ENCODE peak calls at places on chromosomes 7 and 10, in four cellular contexts. One of them, this sample, is unnamed.

GRCh38 chr7:80640841-80641240 is 2.4 kb downstream of the CD36 start:
- DNase-seq in heart left ventricle: no peak
- DNase-seq in sigmoid colon: no peak
- DNase-seq in tibial nerve: no peak
- DNase-seq in this sample: no peak

GRCh38 chr10:114708717-114709352 is 50.8 kb upstream of the ABLIM1 start:
- DNase-seq in heart left ventricle: no peak
- DNase-seq in sigmoid colon: no peak
- DNase-seq in tibial nerve: no peak
- DNase-seq in this sample: no peak

GRCh38 chr10:127971973-127972615 is 65.2 kb downstream of the PTPRE start:
- DNase-seq in heart left ventricle: no peak
- DNase-seq in sigmoid colon: no peak
- DNase-seq in tibial nerve: no peak
- DNase-seq in this sample: no peak

GRCh38 chr10:71553371-71553900 is 156.7 kb downstream of the CDH23 start:
- DNase-seq in heart left ventricle: no peak
- DNase-seq in sigmoid colon: no peak
- DNase-seq in tibial nerve: no peak
- DNase-seq in this sample: no peak

GRCh38 chr7:4169505-4169904 is 512.6 kb upstream of the FOXK1 start:
- DNase-seq in heart left ventricle: no peak
- DNase-seq in sigmoid colon: no peak
- DNase-seq in tibial nerve: no peak
- DNase-seq in this sample: no peak

GRCh38 chr7:42238709-42239395 is 1.8 kb upstream of the GLI3 start:
- DNase-seq in heart left ventricle: no peak
- DNase-seq in sigmoid colon: peak
- DNase-seq in tibial nerve: no peak
- DNase-seq in this sample: peak

GRCh38 chr7:47460251-47460989 is 121.5 kb downstream of the TNS3 start:
- DNase-seq in heart left ventricle: no peak
- DNase-seq in sigmoid colon: no peak
- DNase-seq in tibial nerve: no peak
- DNase-seq in this sample: no peak

GRCh38 chr7:70776627-70777101 is 355.3 kb upstream of the GALNT17 start:
- DNase-seq in heart left ventricle: no peak
- DNase-seq in sigmoid colon: no peak
- DNase-seq in tibial nerve: no peak
- DNase-seq in this sample: no peak

GRCh38 chr7:149050941-149051340 is 22.6 kb upstream of the PDIA4 start:
- DNase-seq in heart left ventricle: no peak
- DNase-seq in sigmoid colon: no peak
- DNase-seq in tibial nerve: no peak
- DNase-seq in this sample: no peak

GRCh38 chr7:40673285-40673684 is 538.5 kb downstream of the SUGCT start:
- DNase-seq in heart left ventricle: no peak
- DNase-seq in sigmoid colon: no peak
- DNase-seq in tibial nerve: no peak
- DNase-seq in this sample: no peak

GRCh38 chr7:1087952-1088920 is at the start of gene GPER1:
- DNase-seq in heart left ventricle: peak
- DNase-seq in sigmoid colon: peak
- DNase-seq in tibial nerve: peak
- DNase-seq in this sample: no peak

GRCh38 chr7:2431260-2431867 is 28.0 kb downstream of the CHST12 start:
- DNase-seq in heart left ventricle: no peak
- DNase-seq in sigmoid colon: no peak
- DNase-seq in tibial nerve: no peak
- DNase-seq in this sample: no peak

GRCh38 chr10:17838080-17838634 is 29.0 kb downstream of the MRC1 start:
- DNase-seq in heart left ventricle: no peak
- DNase-seq in sigmoid colon: no peak
- DNase-seq in tibial nerve: no peak
- DNase-seq in this sample: no peak

GRCh38 chr7:55120501-55121198 is 101.8 kb downstream of the EGFR start:
- DNase-seq in heart left ventricle: peak
- DNase-seq in sigmoid colon: no peak
- DNase-seq in tibial nerve: peak
- DNase-seq in this sample: peak

GRCh38 chr7:158587425-158588084 is at the start of gene PTPRN2:
- DNase-seq in heart left ventricle: peak
- DNase-seq in sigmoid colon: peak
- DNase-seq in tibial nerve: peak
- DNase-seq in this sample: no peak

DNA sequence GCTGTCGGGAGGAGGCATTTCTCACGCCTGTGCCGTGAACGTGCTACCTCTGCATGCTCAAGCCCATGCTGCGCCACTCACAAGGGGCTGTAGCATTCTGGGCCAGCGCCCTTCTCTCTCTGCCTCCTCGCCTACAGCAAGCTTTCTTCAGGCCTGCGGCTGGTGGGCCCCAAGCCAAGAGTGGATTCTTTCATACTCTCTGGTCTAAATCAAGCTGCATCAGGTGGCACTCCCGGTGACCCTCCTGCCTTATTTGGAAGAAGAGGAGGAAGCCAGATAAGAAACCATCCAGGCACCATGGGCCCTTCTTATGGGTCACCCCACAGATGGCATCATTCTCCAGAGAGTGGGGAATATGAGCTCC is 86.7 kb upstream of the DUSP5 start:
- DNase-seq in heart left ventricle: peak
- DNase-seq in sigmoid colon: peak
- DNase-seq in tibial nerve: no peak
- DNase-seq in this sample: no peak
- TF ChIP-seq CTCF in heart left ventricle: no peak
- TF ChIP-seq CTCF in sigmoid colon: no peak
- TF ChIP-seq CTCF in tibial nerve: no peak
- TF ChIP-seq CTCF in this sample: no peak

GRCh38 chr10:104337527-104337984 is 709 bp downstream of the ITPRIP start:
- DNase-seq in heart left ventricle: peak
- DNase-seq in sigmoid colon: no peak
- DNase-seq in tibial nerve: no peak
- DNase-seq in this sample: no peak
- TF ChIP-seq POLR2A in heart left ventricle: no peak
- TF ChIP-seq POLR2A in sigmoid colon: no peak
- TF ChIP-seq POLR2A in tibial nerve: peak
- TF ChIP-seq POLR2A in this sample: no peak

GRCh38 chr7:91565499-91566331 is 301.5 kb downstream of the FZD1 start:
- DNase-seq in heart left ventricle: no peak
- DNase-seq in sigmoid colon: no peak
- DNase-seq in tibial nerve: peak
- DNase-seq in this sample: peak
- H3K4me3 ChIP-seq in heart left ventricle: no peak
- H3K4me3 ChIP-seq in sigmoid colon: no peak
- H3K4me3 ChIP-seq in tibial nerve: no peak
- H3K4me3 ChIP-seq in this sample: no peak

GRCh38 chr7:76515999-76516443 is 5.7 kb downstream of the UPK3B start:
- DNase-seq in heart left ventricle: peak
- DNase-seq in sigmoid colon: peak
- DNase-seq in tibial nerve: peak
- DNase-seq in this sample: no peak
- TF ChIP-seq CTCF in heart left ventricle: peak
- TF ChIP-seq CTCF in sigmoid colon: peak
- TF ChIP-seq CTCF in tibial nerve: no peak
- TF ChIP-seq CTCF in this sample: no peak

GRCh38 chr10:96513686-96514551 is at the start of gene TLL2:
- DNase-seq in heart left ventricle: peak
- DNase-seq in sigmoid colon: peak
- DNase-seq in tibial nerve: peak
- DNase-seq in this sample: peak
- TF ChIP-seq POLR2A in heart left ventricle: peak
- TF ChIP-seq POLR2A in sigmoid colon: no peak
- TF ChIP-seq POLR2A in tibial nerve: peak
- TF ChIP-seq POLR2A in this sample: no peak

DNA sequence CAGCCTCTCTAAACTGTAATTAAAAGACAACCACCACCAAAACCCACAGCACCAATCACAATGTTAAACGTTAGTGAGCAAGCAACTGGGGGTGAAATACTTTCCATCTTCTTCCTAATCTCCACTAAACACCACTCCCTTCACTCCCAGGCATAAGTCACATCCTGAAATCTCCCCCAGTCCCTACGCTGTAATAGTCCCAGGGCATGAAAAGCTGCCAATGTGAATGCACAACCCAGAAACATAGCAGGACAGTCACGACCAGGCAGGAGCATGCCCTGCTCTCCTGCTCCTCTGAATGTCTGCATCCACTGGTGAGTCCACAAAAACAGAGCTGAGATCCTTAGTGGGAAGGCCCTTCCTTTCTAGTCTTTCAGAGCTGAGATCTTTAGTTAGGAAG is 288.9 kb downstream of the PARD3 start:
- DNase-seq in heart left ventricle: no peak
- DNase-seq in sigmoid colon: no peak
- DNase-seq in tibial nerve: no peak
- DNase-seq in this sample: no peak
- H3K4me3 ChIP-seq in heart left ventricle: no peak
- H3K4me3 ChIP-seq in sigmoid colon: no peak
- H3K4me3 ChIP-seq in tibial nerve: no peak
- H3K4me3 ChIP-seq in this sample: no peak